ENCODE peak calls at places on chromosomes 6 and 20, in four cellular contexts. L is activated T-cell treated with anti-CD3 and anti-CD28 coated beads, Interleukin-2, amount 50 U/mL, for 72 hours; N is kidney tubule cell; C is T1000. P is an unnamed sample.

GRCh38 chr6:26502169-26502568 is 2.1 kb downstream of the BTN1A1 start:
- DNase-seq in L (no peak), N (peak), C (no peak), P (no peak)

GRCh38 chr6:26003102-26003694 is 40.6 kb downstream of the TRIM38 start:
- DNase-seq in L (peak), N (peak), C (peak), P (no peak)

GRCh38 chr6:7111095-7111690 is 3.4 kb downstream of the RREB1 start:
- DNase-seq in L (no peak), N (no peak), C (no peak), P (no peak)

GRCh38 chr6:31572041-31572911 is at the start of gene LTA:
- DNase-seq in L (peak), N (no peak), C (no peak), P (no peak)

GRCh38 chr20:50921055-50921454 is 10.2 kb downstream of the ADNP start:
- DNase-seq in L (no peak), N (peak), C (no peak), P (no peak)

GRCh38 chr6:169204167-169204566 is 49.5 kb downstream of the THBS2 start:
- DNase-seq in L (no peak), N (no peak), C (no peak), P (no peak)

GRCh38 chr6:45607818-45608217 is 230.1 kb upstream of the SUPT3H start:
- DNase-seq in L (no peak), N (peak), C (peak), P (no peak)

GRCh38 chr6:126696921-126697693 is 357.2 kb downstream of the CENPW start:
- DNase-seq in L (no peak), N (peak), C (no peak), P (no peak)

GRCh38 chr6:149234051-149234962 is 83.2 kb upstream of the TAB2 start:
- DNase-seq in L (peak), N (peak), C (no peak), P (no peak)

GRCh38 chr6:128118401-128118800 is 217.5 kb upstream of the THEMIS start:
- DNase-seq in L (no peak), N (peak), C (no peak), P (no peak)